ENCODE peak calls at places on chromosomes 16 and 17, in six cellular contexts. Z is heart left ventricle, U is SK-N-SH, N is mucosa of descending colon, O is omental fat pad, D is dorsolateral prefrontal cortex. V is an unnamed sample.

GRCh38 chr16:66681676-66682075 is 14.9 kb downstream of the CMTM4 start:
- DNase-seq in D (no peak), U (no peak), O (no peak), N (no peak), Z (no peak), V (no peak)

GRCh38 chr17:48586355-48586924 is 3.6 kb downstream of the HOXB3 start:
- DNase-seq in O (no peak), N (no peak), Z (no peak), U (no peak), D (no peak), V (peak)

GRCh38 chr17:71055128-71055527 is 885.8 kb downstream of the KCNJ2 start:
- DNase-seq in O (no peak), D (no peak), N (no peak), U (no peak), Z (no peak), V (no peak)

GRCh38 chr16:22077700-22078313 is 14.5 kb upstream of the VWA3A start:
- DNase-seq in D (no peak), Z (peak), O (peak), U (peak), N (no peak), V (peak)

GRCh38 chr17:19421926-19422325 is 10.9 kb downstream of the RNF112 start:
- DNase-seq in O (no peak), D (no peak), U (no peak), Z (no peak), N (no peak), V (no peak)

GRCh38 chr16:78562156-78562555 is 462.7 kb downstream of the WWOX start:
- DNase-seq in D (no peak), N (no peak), Z (no peak), O (no peak), U (no peak), V (no peak)

GRCh38 chr16:3618782-3619166 is 7.4 kb upstream of the SLX4 start:
- DNase-seq in N (no peak), O (no peak), Z (no peak), U (no peak), D (no peak), V (no peak)

GRCh38 chr16:20806168-20807050 is at the start of the genes ERI2 and REXO5:
- DNase-seq in O (peak), U (peak), Z (peak), N (peak), D (peak), V (peak)

GRCh38 chr17:79070266-79070880 is 4.3 kb upstream of the ENGASE start:
- DNase-seq in N (peak), O (no peak), D (peak), Z (no peak), U (no peak), V (no peak)

GRCh38 chr17:62392908-62393307 is 12.6 kb downstream of the EFCAB3 start:
- DNase-seq in Z (no peak), U (no peak), N (no peak), D (no peak), O (no peak), V (no peak)

GRCh38 chr17:48577946-48578615 is at the start of gene HOXB4:
- DNase-seq in D (no peak), U (no peak), O (peak), N (peak), Z (peak), V (peak)

GRCh38 chr17:349666-350065 is 2.9 kb downstream of the RPH3AL start:
- DNase-seq in Z (no peak), U (no peak), O (no peak), D (no peak), N (no peak), V (no peak)

GRCh38 chr17:350706-351435 is 1.7 kb downstream of the RPH3AL start:
- DNase-seq in U (peak), O (no peak), D (no peak), N (peak), Z (peak), V (no peak)

GRCh38 chr17:348012-348411 is 4.6 kb downstream of the RPH3AL start:
- DNase-seq in N (no peak), Z (no peak), D (no peak), U (no peak), O (no peak), V (no peak)

GRCh38 chr17:347309-347708 is 5.3 kb downstream of the RPH3AL start:
- DNase-seq in Z (no peak), O (no peak), U (no peak), D (no peak), N (peak), V (no peak)

GRCh38 chr17:348692-349425 is 3.7 kb downstream of the RPH3AL start:
- DNase-seq in O (no peak), N (peak), Z (peak), D (no peak), U (no peak), V (no peak)
- TF ChIP-seq CTCF in O (no peak), N (no peak), Z (no peak), D (no peak), U (no peak), V (no peak)

GRCh38 chr16:87058728-87059250 is 258.4 kb downstream of the C16orf95 start:
- DNase-seq in Z (no peak), D (no peak), N (no peak), O (no peak), U (no peak), V (no peak)

GRCh38 chr16:87061521-87061920 is 255.7 kb downstream of the C16orf95 start:
- DNase-seq in Z (no peak), N (no peak), U (no peak), O (no peak), D (no peak), V (no peak)

GRCh38 chr16:87057951-87058560 is 259.1 kb downstream of the C16orf95 start:
- DNase-seq in N (no peak), D (no peak), O (no peak), U (no peak), Z (no peak), V (no peak)

GRCh38 chr16:87062569-87063442 is 254.4 kb downstream of the C16orf95 start:
- DNase-seq in N (no peak), U (peak), Z (peak), D (no peak), O (peak), V (no peak)

DNA sequence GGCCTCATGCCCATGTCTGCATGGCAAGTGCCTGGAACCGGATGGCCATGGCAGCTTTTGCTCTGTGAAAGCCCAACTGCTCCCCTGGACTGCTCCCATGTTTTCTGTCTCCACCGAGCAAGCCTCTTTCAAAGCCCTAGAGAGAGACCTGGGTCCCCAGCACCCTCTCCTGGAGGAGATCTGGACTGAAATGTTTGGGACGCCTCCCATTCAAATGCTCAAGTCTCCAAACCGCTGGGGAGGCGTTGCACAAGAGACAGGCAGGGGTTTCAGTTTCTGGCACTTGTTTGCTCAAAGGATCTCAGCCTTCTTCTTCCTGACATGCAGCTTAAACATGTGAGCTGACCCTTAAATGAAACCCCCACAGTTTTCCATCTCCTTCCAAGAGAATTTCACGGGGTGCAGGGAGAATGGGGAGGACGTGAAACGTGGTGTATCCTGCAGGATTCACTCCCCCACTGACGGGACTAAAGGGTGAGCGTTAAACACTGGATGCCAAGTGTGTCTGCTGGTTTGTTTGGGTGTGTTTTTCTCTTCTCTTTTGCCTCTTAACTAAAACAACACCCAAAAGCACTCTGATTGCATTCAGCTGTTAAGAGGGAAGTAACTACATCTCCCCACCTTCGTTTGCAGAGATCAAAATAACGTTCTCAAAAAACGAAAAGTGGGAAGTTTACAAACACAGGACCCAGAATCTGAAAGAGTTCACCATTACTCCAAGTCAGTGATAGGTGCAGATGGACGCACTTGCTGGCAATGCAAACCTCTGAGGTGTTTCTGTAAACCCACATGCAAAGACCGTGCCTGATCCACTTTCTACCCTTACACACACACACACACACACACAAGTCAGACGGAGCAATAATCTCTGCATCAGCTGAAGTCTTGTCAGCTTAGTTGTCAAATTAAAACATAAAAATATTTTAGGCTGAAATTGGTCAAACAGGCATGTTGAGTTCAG is 256.9 kb downstream of the C16orf95 start:
- DNase-seq in U (no peak), Z (no peak), N (no peak), D (no peak), O (no peak), V (no peak)
- TF ChIP-seq CTCF in U (peak), Z (no peak), N (no peak), D (no peak), O (no peak), V (no peak)

DNA sequence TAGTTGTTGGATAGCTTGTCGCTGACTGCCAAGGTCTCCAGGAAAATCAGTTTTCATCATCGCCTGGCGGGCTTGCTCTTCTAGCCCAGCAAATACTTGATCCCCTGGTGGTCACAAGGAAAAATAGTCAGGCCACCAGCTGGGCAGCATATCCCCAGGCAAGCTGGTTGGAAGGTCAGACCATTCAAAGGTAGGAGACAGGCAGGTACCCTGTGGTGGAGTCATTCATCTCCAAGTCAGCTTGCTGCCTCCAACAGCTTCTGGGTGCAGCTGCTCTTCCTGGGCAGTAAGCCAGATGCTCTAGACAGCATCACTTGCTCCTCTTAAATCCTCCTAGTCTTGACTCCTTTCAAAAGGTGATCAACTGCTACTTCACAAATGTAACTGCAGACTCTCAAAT is 16.0 kb downstream of the ZNF821 start:
- DNase-seq in N (no peak), Z (no peak), D (no peak), U (no peak), O (no peak), V (no peak)
- TF ChIP-seq CTCF in N (no peak), Z (no peak), D (no peak), U (peak), O (no peak), V (no peak)

GRCh38 chr16:81866820-81867440 is 87.8 kb downstream of the PLCG2 start:
- DNase-seq in N (peak), U (no peak), Z (peak), O (no peak), D (no peak), V (no peak)
- TF ChIP-seq CTCF in N (no peak), U (no peak), Z (no peak), O (no peak), D (no peak), V (no peak)

GRCh38 chr16:54813778-54814177 is 116.9 kb upstream of the IRX5 start:
- DNase-seq in Z (no peak), U (no peak), D (no peak), N (no peak), O (no peak), V (no peak)

GRCh38 chr16:54815177-54815576 is 115.5 kb upstream of the IRX5 start:
- DNase-seq in Z (no peak), D (no peak), O (no peak), N (no peak), U (no peak), V (no peak)

GRCh38 chr16:54817940-54818574 is 112.6 kb upstream of the IRX5 start:
- DNase-seq in U (no peak), D (no peak), O (no peak), Z (no peak), N (no peak), V (no peak)

GRCh38 chr16:54816471-54816870 is 114.2 kb upstream of the IRX5 start:
- DNase-seq in O (no peak), Z (no peak), N (no peak), U (no peak), D (no peak), V (no peak)

DNA sequence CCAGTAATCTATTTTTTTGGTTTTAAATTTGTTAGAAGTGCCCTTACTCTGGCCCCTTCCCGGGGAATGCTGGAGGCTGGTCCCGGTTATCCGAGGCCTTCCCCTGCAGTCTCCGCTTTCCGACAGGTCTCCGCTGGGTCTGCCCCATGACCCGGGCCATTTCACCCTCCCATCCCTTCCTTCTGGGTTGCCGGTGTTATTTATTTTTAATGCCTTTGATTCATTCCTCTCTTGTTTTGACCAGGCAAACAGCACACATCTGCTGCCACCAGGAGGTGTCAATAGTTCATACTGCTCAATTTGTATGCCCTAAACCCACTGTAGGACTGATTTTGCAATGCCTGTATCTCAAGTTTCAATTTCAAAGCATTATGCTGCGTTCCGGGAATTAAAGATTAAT is 113.2 kb upstream of the IRX5 start:
- DNase-seq in O (no peak), Z (no peak), N (no peak), D (no peak), U (peak), V (no peak)
- TF ChIP-seq CTCF in O (no peak), Z (peak), N (no peak), D (no peak), U (peak), V (no peak)

DNA sequence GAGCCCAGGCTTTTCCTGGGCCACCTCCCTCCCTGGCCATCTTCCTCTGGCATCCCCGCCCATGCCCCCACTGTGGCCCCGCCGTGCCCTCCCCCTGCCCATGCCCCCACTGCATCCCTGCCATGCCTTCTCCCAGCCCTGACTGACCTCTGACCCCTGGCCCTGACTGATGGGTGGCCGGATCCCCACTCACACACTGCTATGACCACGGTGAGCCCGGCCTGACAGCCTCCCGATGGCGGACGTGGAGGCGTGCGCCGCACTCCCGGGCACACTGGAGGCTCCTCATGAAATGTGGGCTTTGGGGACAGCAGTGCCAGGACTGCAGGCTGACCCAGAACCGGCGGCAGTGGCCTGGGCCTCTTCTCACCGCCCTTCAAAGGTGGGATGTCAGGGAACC is 10.6 kb upstream of the C1QTNF8 start:
- DNase-seq in U (no peak), N (no peak), O (no peak), D (no peak), Z (no peak), V (no peak)
- TF ChIP-seq CTCF in U (no peak), N (no peak), O (no peak), D (no peak), Z (no peak), V (no peak)

GRCh38 chr17:42521036-42521435 is 15.0 kb upstream of the NAGLU start:
- DNase-seq in O (no peak), N (no peak), U (no peak), Z (no peak), D (no peak), V (no peak)

GRCh38 chr17:42520540-42520951 is 15.5 kb upstream of the NAGLU start:
- DNase-seq in U (no peak), D (no peak), N (no peak), Z (no peak), O (no peak), V (no peak)

GRCh38 chr17:42518755-42519545 is 17.1 kb upstream of the NAGLU start:
- DNase-seq in N (peak), D (no peak), U (no peak), Z (peak), O (no peak), V (no peak)

GRCh38 chr17:42518046-42518754 is 17.8 kb upstream of the NAGLU start:
- DNase-seq in U (no peak), O (peak), Z (peak), D (no peak), N (peak), V (no peak)

DNA sequence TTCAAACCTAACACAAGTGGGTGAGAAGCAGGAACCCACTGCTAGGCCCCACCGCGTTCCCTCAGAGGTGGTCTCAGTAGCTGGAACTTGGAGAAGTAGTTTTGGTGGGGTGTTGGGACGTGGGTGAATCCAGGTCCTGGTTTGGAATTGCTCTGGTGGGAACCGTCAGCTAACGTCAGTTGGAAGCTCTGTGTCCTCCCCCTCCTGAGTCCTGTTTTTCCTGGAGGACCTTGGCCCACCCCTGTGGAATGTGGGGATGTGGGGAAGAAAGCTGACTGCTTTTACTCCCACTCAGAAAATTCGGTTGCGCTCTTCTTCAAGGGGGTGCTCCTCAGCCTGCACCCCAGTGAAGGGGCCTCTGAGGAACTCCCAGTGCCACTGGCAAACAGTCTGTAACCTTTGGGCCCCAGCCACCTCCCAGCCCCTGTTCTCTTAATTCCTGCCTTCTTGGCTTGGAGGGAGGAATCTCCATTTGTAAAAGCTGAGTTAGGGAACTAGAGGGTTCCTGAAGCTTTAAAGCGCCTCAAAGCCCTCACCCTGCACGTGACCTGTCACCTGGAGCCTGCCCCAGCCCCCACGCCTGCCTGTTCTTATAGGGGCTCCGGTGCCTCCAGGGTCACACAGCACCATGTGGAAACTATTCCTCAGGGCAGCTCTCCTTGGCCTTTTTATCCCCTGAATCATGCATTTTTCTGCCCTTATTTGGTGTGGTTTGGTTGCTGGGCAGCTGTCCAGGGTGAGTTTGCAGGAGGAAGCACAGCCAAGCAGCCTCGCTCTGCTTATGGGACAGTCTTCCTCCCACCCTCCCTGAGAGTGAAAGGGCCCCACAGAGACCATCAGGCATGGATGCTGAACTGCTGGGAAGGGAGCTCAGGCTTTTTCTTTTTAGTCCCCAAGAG is 16.2 kb upstream of the NAGLU start:
- DNase-seq in N (peak), O (peak), D (peak), Z (peak), U (no peak), V (no peak)
- TF ChIP-seq CTCF in N (no peak), O (no peak), D (no peak), Z (no peak), U (no peak), V (no peak)